ENCODE peak calls at places on chromosome 15, in eight cellular contexts. V is OCI-LY7, P is hepatocyte, T is epithelial cell of prostate, X is psoas muscle, N is neural progenitor cell, G is cardiac muscle cell, L is IMR-90. U is an unnamed sample.

GRCh38 chr15:99249270-99249817 is at the start of gene TTC23:
- DNase-seq in G (peak), P (peak), T (peak), X (no peak), V (peak), N (peak), L (peak), U (peak)

GRCh38 chr15:27028836-27029482 is 58.0 kb downstream of the GABRG3 start:
- DNase-seq in T (no peak), V (no peak), G (no peak), L (no peak), X (no peak), N (peak), P (no peak), U (no peak)

GRCh38 chr15:65051266-65051665 is 6.1 kb downstream of the SLC51B start:
- DNase-seq in G (no peak), V (no peak), X (no peak), L (no peak), N (no peak), T (no peak), P (no peak), U (no peak)

GRCh38 chr15:22883196-22883595 is 44.7 kb downstream of the NIPA2 start:
- DNase-seq in V (no peak), L (no peak), G (no peak), P (no peak), T (no peak), N (no peak), X (no peak), U (no peak)

GRCh38 chr15:42890161-42890913 is 30.2 kb downstream of the TTBK2 start:
- DNase-seq in N (no peak), X (no peak), V (no peak), G (no peak), T (peak), L (peak), P (peak), U (no peak)

GRCh38 chr15:89395996-89396395 is 61.4 kb upstream of the POLG start:
- DNase-seq in P (no peak), N (no peak), V (no peak), X (no peak), L (no peak), G (no peak), T (no peak), U (no peak)

GRCh38 chr15:69222002-69222474 is 61.6 kb downstream of the GLCE start:
- DNase-seq in V (no peak), N (no peak), X (no peak), L (no peak), T (no peak), P (peak), G (no peak), U (no peak)

GRCh38 chr15:65423150-65423976 is 616 bp upstream of the IGDCC4 start:
- DNase-seq in V (no peak), T (no peak), N (peak), L (no peak), X (no peak), G (no peak), P (no peak), U (no peak)

GRCh38 chr15:95994418-95994817 is 336.1 kb upstream of the NR2F2 start:
- DNase-seq in P (no peak), T (no peak), G (no peak), X (no peak), L (peak), N (no peak), V (no peak), U (no peak)

GRCh38 chr15:31294067-31294466 is 32.6 kb upstream of the KLF13 start:
- DNase-seq in L (no peak), T (no peak), X (no peak), V (no peak), P (no peak), N (no peak), G (no peak), U (no peak)

GRCh38 chr15:71374607-71375352 is 259.5 kb downstream of the THSD4 start:
- DNase-seq in X (no peak), N (no peak), T (no peak), P (no peak), V (no peak), G (no peak), L (peak), U (peak)

GRCh38 chr15:64010719-64011118 is 35.6 kb downstream of the DAPK2 start:
- DNase-seq in G (no peak), T (peak), X (peak), P (no peak), V (peak), L (peak), N (no peak), U (peak)
- H3K27ac ChIP-seq in G (no peak), T (peak), X (peak), P (no peak), V (peak), L (no peak), N (no peak), U (peak)

GRCh38 chr15:29819979-29820801 is 2.1 kb downstream of the TJP1 start:
- DNase-seq in V (no peak), G (no peak), L (peak), N (no peak), T (no peak), X (no peak), P (no peak), U (no peak)

GRCh38 chr15:29820802-29821160 is 1.5 kb downstream of the TJP1 start:
- DNase-seq in X (no peak), G (no peak), P (no peak), T (no peak), L (peak), N (no peak), V (no peak), U (no peak)

GRCh38 chr15:29815705-29816042 is 6.6 kb downstream of the TJP1 start:
- DNase-seq in G (no peak), T (no peak), V (no peak), P (no peak), X (no peak), L (no peak), N (no peak), U (no peak)

GRCh38 chr15:29815000-29815704 is 7.1 kb downstream of the TJP1 start:
- DNase-seq in P (peak), X (no peak), T (no peak), V (no peak), N (no peak), G (peak), L (peak), U (no peak)

GRCh38 chr15:29818141-29818540 is 4.1 kb downstream of the TJP1 start:
- DNase-seq in X (no peak), P (no peak), G (no peak), V (no peak), L (peak), T (no peak), N (no peak), U (no peak)
- H3K27ac ChIP-seq in X (no peak), P (no peak), G (no peak), V (no peak), L (no peak), T (no peak), N (no peak), U (no peak)

GRCh38 chr15:73985101-73985873 is 6.8 kb downstream of the STOML1 start:
- DNase-seq in V (no peak), L (peak), T (no peak), G (no peak), P (no peak), X (no peak), N (no peak), U (peak)

GRCh38 chr15:73987646-73988045 is 4.4 kb downstream of the STOML1 start:
- DNase-seq in P (no peak), G (no peak), L (no peak), V (no peak), N (no peak), T (no peak), X (no peak), U (no peak)

GRCh38 chr15:73986776-73987056 is 5.4 kb downstream of the STOML1 start:
- DNase-seq in V (no peak), G (no peak), T (no peak), P (no peak), X (no peak), N (no peak), L (no peak), U (no peak)

GRCh38 chr15:73984208-73984979 is 7.7 kb downstream of the STOML1 start:
- DNase-seq in T (no peak), L (no peak), N (no peak), G (no peak), X (no peak), P (no peak), V (no peak), U (no peak)

GRCh38 chr15:73986055-73986775 is 5.9 kb downstream of the STOML1 start:
- DNase-seq in X (no peak), G (no peak), P (no peak), L (no peak), T (no peak), N (peak), V (no peak), U (no peak)
- H3K27ac ChIP-seq in X (peak), G (no peak), P (no peak), L (no peak), T (no peak), N (no peak), V (no peak), U (no peak)

GRCh38 chr15:63104727-63105126 is 16.9 kb upstream of the LACTB start:
- DNase-seq in L (peak), G (no peak), T (no peak), V (no peak), P (no peak), X (no peak), N (no peak), U (no peak)

GRCh38 chr15:63111481-63111880 is 10.2 kb upstream of the LACTB start:
- DNase-seq in X (no peak), N (no peak), L (no peak), G (no peak), T (no peak), P (no peak), V (no peak), U (no peak)

GRCh38 chr15:63109498-63110290 is 12.0 kb upstream of the LACTB start:
- DNase-seq in T (no peak), X (no peak), N (no peak), G (no peak), P (peak), L (peak), V (no peak), U (no peak)

GRCh38 chr15:63110428-63111026 is 11.1 kb upstream of the LACTB start:
- DNase-seq in N (no peak), L (peak), T (no peak), P (no peak), G (no peak), V (no peak), X (no peak), U (no peak)

DNA sequence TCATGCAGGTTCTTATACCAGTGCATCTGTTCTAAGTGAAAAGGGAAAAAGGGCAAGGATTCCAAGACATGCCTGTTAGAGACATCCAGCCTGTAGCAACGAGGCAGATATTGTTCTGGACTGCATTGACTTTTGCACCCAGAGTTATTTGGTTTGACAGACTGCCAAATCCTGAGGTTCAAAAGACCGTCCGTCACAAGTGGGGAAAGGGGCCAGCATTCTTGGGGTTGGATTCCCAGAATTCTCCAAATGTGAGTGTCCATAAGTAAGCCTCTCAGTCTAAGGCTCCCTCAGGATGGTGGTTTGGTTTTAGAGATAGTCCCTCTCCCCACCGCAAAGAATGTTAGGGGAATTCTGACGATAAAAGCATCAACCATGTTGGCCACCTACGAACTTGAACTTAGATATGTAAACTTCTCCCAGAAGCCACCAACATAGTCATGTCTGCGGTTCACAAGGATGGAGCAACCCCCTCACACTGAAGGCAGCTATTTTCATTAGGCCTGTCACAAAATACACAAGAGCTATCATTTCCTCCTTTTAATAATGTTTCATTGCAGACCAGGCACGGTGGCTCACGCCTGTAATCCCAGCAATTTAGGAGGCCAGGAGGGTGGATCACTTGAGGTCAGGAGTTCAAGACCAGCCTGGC is 13.6 kb upstream of the LACTB start:
- DNase-seq in V (no peak), L (peak), T (no peak), P (peak), N (no peak), G (no peak), X (no peak), U (peak)
- H3K27ac ChIP-seq in V (no peak), L (no peak), T (no peak), P (peak), N (no peak), G (no peak), X (no peak), U (peak)

U was measured in transverse colon.